ENCODE peak calls at places on chromosomes 4 and X, in nine cellular contexts. E is astrocyte of the spinal cord, V is psoas muscle, A is esophagus squamous epithelium, N is ovary, J is tibial artery, R is fibroblast of mammary gland, H is IMR-90, P is stomach. C is an unnamed sample.

GRCh38 chr4:184968784-184969201 is 49.5 kb upstream of the HELT start:
- DNase-seq in A (no peak), H (no peak), P (peak), N (no peak), J (no peak), V (peak), R (no peak), E (no peak), C (no peak)

GRCh38 chr4:78058591-78059523 is 1.7 kb downstream of the FRAS1 start:
- DNase-seq in V (peak), A (no peak), J (peak), N (peak), E (peak), H (no peak), P (peak), R (peak), C (no peak)

GRCh38 chrX:154019061-154019621 is 561 bp downstream of the IRAK1 start:
- DNase-seq in H (no peak), R (no peak), N (no peak), P (no peak), E (no peak), V (no peak), A (no peak), J (no peak), C (no peak)

GRCh38 chr4:74039065-74039763 is 725 bp upstream of the CXCL3 start:
- DNase-seq in P (no peak), J (no peak), A (no peak), H (peak), N (no peak), R (peak), E (peak), V (no peak), C (no peak)

GRCh38 chrX:125090046-125090445 is 229.6 kb upstream of the TEX13C start:
- DNase-seq in J (no peak), P (no peak), A (no peak), N (no peak), V (no peak), R (no peak), H (no peak), E (no peak), C (no peak)

GRCh38 chrX:51420610-51421009 is 75.8 kb downstream of the NUDT11 start:
- DNase-seq in N (no peak), P (no peak), V (no peak), R (peak), A (no peak), J (no peak), H (peak), E (peak), C (no peak)

GRCh38 chr4:182190306-182190705 is 52.9 kb upstream of the TENM3 start:
- DNase-seq in H (no peak), J (no peak), N (no peak), A (no peak), P (no peak), R (peak), V (no peak), E (no peak), C (no peak)

GRCh38 chr4:76781698-76782595 is 116.0 kb downstream of the SOWAHB start:
- DNase-seq in N (no peak), E (peak), V (no peak), J (no peak), A (no peak), H (peak), R (peak), P (no peak), C (no peak)

GRCh38 chr4:80011636-80012236 is 61.3 kb downstream of the ANTXR2 start:
- DNase-seq in P (no peak), J (no peak), H (peak), N (no peak), A (no peak), E (peak), V (no peak), R (peak), C (no peak)

GRCh38 chr4:32633421-32633820 is 1913.3 kb downstream of the PCDH7 start:
- DNase-seq in E (no peak), N (no peak), A (no peak), H (no peak), R (no peak), J (no peak), V (no peak), P (no peak), C (no peak)

GRCh38 chrX:129556806-129557315 is 16.8 kb downstream of the OCRL start:
- DNase-seq in R (no peak), A (no peak), V (no peak), N (no peak), H (no peak), J (no peak), E (no peak), P (no peak), C (no peak)

GRCh38 chr4:128660361-128660964 is 149.0 kb upstream of the JADE1 start:
- DNase-seq in H (peak), N (no peak), A (no peak), V (no peak), E (peak), R (peak), J (no peak), P (no peak), C (no peak)

GRCh38 chrX:102714994-102715393 is 2.7 kb downstream of the GPRASP2 start:
- DNase-seq in V (no peak), H (no peak), E (no peak), A (no peak), N (no peak), R (peak), J (no peak), P (no peak), C (no peak)

GRCh38 chr4:139933541-139933940 is 220.4 kb downstream of the MAML3 start:
- DNase-seq in J (no peak), R (no peak), H (no peak), A (no peak), E (no peak), N (no peak), V (no peak), P (no peak), C (no peak)

GRCh38 chr4:161949941-161950725 is 213.7 kb downstream of the FSTL5 start:
- DNase-seq in A (no peak), H (peak), R (peak), N (no peak), E (peak), P (no peak), V (no peak), J (no peak), C (peak)

GRCh38 chr4:184268574-184269160 is 51.0 kb upstream of the ENPP6 start:
- DNase-seq in J (no peak), H (no peak), N (no peak), P (no peak), E (peak), A (no peak), R (no peak), V (no peak), C (no peak)

GRCh38 chrX:18951032-18951431 is 32.9 kb downstream of the PHKA2 start:
- DNase-seq in N (no peak), H (no peak), A (no peak), V (no peak), J (no peak), R (no peak), E (no peak), P (no peak), C (no peak)

GRCh38 chr4:76699911-76700310 is 198.0 kb downstream of the SOWAHB start:
- DNase-seq in R (no peak), P (no peak), N (no peak), A (no peak), H (no peak), V (no peak), E (peak), J (no peak), C (no peak)

GRCh38 chr4:60579335-60579734 is 620.8 kb upstream of the ADGRL3 start:
- DNase-seq in A (no peak), N (no peak), E (no peak), V (no peak), R (no peak), H (peak), J (no peak), P (no peak), C (no peak)

GRCh38 chrX:29535212-29536162 is 679.9 kb upstream of the MAGEB2 start:
- DNase-seq in R (peak), N (no peak), V (no peak), E (peak), J (no peak), P (no peak), A (no peak), H (peak), C (peak)

GRCh38 chrX:29528281-29528680 is 687.1 kb upstream of the MAGEB2 start:
- DNase-seq in R (no peak), J (no peak), H (no peak), V (no peak), E (no peak), A (no peak), N (no peak), P (no peak), C (no peak)

GRCh38 chrX:29531336-29531735 is 684.0 kb upstream of the MAGEB2 start:
- DNase-seq in J (no peak), N (no peak), A (no peak), P (no peak), H (no peak), E (no peak), R (no peak), V (no peak), C (no peak)

DNA sequence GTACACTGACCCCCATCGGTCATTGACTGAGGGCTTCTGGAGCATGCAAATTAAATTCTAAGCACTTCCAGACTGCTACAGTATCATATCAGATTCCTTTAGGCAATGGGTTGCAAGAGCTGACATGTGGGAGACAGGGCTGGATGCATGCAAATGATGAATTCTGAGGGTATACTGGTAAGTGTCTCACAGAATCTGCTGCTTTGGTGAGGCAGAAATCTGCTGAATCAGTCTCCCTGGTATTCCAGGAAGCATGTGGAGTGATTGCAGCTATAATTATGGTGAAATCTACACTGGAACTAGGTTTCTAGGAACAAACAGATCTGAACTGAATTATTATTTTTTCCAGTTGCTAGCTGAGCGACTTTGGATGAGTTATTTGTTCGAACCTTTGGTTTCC is 684.8 kb upstream of the MAGEB2 start:
- DNase-seq in E (peak), A (no peak), H (peak), N (no peak), V (no peak), R (peak), P (no peak), J (no peak), C (no peak)
- TF ChIP-seq CTCF in E (no peak), A (no peak), H (no peak), N (no peak), V (no peak), R (no peak), P (no peak), J (no peak), C (no peak)

DNA sequence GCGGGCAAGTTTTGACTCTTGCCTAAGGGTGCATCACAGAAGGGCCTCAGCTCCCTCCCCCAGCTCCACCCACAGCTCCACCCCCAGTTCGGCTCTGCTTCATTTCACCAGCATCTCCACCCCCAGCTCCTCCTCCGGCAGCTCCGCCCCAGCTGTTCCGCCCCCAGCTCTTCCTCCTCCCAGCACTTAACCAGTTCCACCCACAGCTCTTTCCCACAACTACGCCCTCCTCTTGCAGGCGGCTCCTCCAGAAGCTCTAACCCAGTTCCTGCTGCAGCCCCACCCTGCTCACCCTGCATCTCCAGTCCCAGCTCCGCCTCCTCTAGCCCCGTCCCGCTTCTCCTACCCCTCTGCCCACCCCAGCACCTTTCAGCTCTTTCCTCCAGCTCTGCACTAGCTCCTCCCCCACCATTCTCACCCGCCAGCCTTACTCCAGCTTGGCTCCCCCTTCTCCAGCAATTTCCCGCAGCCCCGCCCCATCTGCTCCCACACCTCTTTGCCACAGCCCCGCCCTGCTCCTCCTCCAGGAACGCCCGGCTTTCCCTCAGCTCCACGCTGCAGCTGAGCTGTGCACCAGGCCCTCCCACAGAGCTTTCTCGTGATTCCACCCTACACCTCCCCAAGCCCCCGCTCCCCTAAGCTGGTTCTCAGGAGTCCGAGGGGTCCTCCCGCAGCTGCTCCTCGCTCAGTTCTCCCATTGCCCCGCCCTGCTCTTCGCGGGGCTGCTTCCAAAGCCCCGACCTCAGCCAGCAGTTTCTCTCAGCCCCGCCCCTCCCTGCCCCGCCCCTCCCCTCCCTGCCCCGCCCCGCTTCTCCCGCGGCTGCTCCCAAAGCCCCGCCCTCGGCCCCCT is 1.3 kb upstream of the EOLA1 start:
- DNase-seq in N (peak), A (peak), R (peak), P (peak), H (peak), E (peak), J (peak), V (peak), C (peak)
- H3K4me3 ChIP-seq in N (peak), A (peak), R (peak), P (peak), H (peak), E (peak), J (peak), V (peak), C (peak)

GRCh38 chr4:85776579-85776978 is 301.6 kb downstream of the ARHGAP24 start:
- DNase-seq in R (peak), J (no peak), H (peak), N (no peak), P (no peak), V (no peak), E (peak), A (no peak), C (no peak)
- TF ChIP-seq CTCF in R (no peak), J (no peak), H (no peak), N (no peak), P (no peak), V (no peak), E (no peak), A (no peak), C (no peak)

DNA sequence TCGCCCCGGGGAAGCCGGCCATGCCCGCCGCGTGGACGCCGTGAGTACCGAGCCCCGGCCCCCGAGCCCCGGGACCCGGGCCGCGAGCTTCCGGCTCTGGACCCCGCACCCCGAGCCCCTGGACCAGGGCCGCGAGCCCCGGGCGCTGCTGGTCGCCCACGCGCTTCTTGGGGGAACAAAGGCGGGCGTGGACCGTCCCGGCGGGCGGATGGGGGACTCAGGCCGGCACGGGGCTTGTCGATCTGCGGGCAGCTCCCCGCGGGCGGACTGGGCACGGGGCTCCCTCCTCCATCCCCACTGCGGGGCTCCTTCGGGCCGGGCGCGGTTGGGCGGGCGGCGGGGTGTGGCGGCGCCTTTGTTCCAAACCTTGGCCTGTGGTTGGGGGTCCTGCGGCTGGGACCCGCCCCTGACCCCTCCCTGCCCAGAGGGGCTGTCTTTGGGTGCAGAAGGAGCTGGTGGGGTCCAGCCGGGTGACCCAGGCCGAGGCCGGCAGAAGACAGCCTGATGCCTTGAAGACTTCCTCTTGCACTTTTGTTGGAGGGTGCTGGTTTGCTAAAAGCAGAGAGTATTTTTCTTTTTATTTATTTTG is 25.2 kb upstream of the ADD1 start:
- DNase-seq in E (no peak), A (no peak), R (no peak), H (no peak), J (no peak), P (no peak), V (peak), N (no peak), C (no peak)
- H3K4me3 ChIP-seq in E (peak), A (peak), R (peak), H (peak), J (peak), P (peak), V (peak), N (peak), C (peak)

GRCh38 chr4:186249785-186250739 is 15.9 kb upstream of the F11 start:
- DNase-seq in V (no peak), N (no peak), J (no peak), E (no peak), A (no peak), P (no peak), H (peak), R (peak), C (no peak)

GRCh38 chr4:186255122-186255521 is 10.9 kb upstream of the F11 start:
- DNase-seq in R (no peak), A (no peak), V (no peak), H (no peak), J (no peak), P (no peak), N (no peak), E (no peak), C (no peak)

GRCh38 chr4:186248643-186249042 is 17.3 kb upstream of the F11 start:
- DNase-seq in N (no peak), J (no peak), P (no peak), E (no peak), R (no peak), A (no peak), H (no peak), V (no peak), C (no peak)

GRCh38 chr4:186244835-186245234 is 17.5 kb downstream of the KLKB1 start:
- DNase-seq in H (no peak), R (no peak), E (no peak), V (no peak), A (no peak), P (no peak), N (no peak), J (no peak), C (no peak)

GRCh38 chr4:186250740-186251124 is 15.3 kb upstream of the F11 start:
- DNase-seq in R (no peak), P (no peak), E (no peak), J (no peak), V (no peak), A (no peak), N (no peak), H (no peak), C (no peak)
- TF ChIP-seq CTCF in R (no peak), P (no peak), E (no peak), J (no peak), V (no peak), A (no peak), N (no peak), H (no peak), C (no peak)

GRCh38 chr4:72352746-72353145 is 216.3 kb downstream of the ADAMTS3 start:
- DNase-seq in E (no peak), J (no peak), R (no peak), V (no peak), H (no peak), A (no peak), N (no peak), P (no peak), C (peak)
- H3K4me3 ChIP-seq in E (no peak), J (no peak), R (no peak), V (no peak), H (no peak), A (no peak), N (no peak), P (no peak), C (no peak)